ENCODE peak calls at places on chromosomes 2 and 18, in six cellular contexts. B is HCT116, K is K562, J is GM23338, U is HL-60, L is GM12878. V is an unnamed sample. For H3K27me3, the result is how much of the 10 kb centered on the place peaks cover.

GRCh38 chr2:122808286-122808969 is 1053.0 kb downstream of the TSN start:
- DNase-seq in B (no peak), K (no peak), J (no peak), U (no peak), L (no peak), V (no peak)

GRCh38 chr2:197835293-197835692 is 30.9 kb downstream of the PLCL1 start:
- DNase-seq in B (no peak), K (no peak), J (no peak), U (no peak), L (no peak), V (no peak)

GRCh38 chr2:234025475-234025874 is 25.0 kb upstream of the SPP2 start:
- DNase-seq in B (no peak), K (no peak), J (no peak), U (peak), L (peak), V (no peak)

GRCh38 chr2:19801367-19802087 is 100.3 kb downstream of the TTC32 start:
- DNase-seq in B (peak), K (no peak), J (no peak), U (no peak), L (no peak), V (peak)

GRCh38 chr2:111119847-111120252 is 864 bp upstream of the BCL2L11 start:
- DNase-seq in B (no peak), K (no peak), J (no peak), U (no peak), L (no peak), V (no peak)

GRCh38 chr2:152238021-152238420 is 62.5 kb upstream of the STAM2 start:
- DNase-seq in B (no peak), K (no peak), J (no peak), U (no peak), L (no peak), V (no peak)

GRCh38 chr2:226304308-226304707 is 495.3 kb downstream of the IRS1 start:
- DNase-seq in B (no peak), K (no peak), J (no peak), U (no peak), L (no peak), V (no peak)

GRCh38 chr2:172674034-172674967 is 61.3 kb upstream of the RAPGEF4 start:
- DNase-seq in B (no peak), K (peak), J (peak), U (no peak), L (no peak), V (no peak)

GRCh38 chr2:127426501-127427354 is 8.5 kb downstream of the PROC start:
- DNase-seq in B (no peak), K (no peak), J (no peak), U (no peak), L (no peak), V (no peak)

GRCh38 chr2:12769492-12770105 is 52.9 kb downstream of the TRIB2 start:
- DNase-seq in B (no peak), K (no peak), J (peak), U (peak), L (no peak), V (no peak)

GRCh38 chr2:196268538-196269338 is 97.4 kb upstream of the STK17B start:
- DNase-seq in B (no peak), K (no peak), J (no peak), U (peak), L (no peak), V (no peak)

GRCh38 chr2:183250061-183250460 is 125.8 kb downstream of the NUP35 start:
- DNase-seq in B (no peak), K (no peak), J (no peak), U (no peak), L (no peak), V (no peak)

GRCh38 chr2:19746611-19747309 is 155.0 kb downstream of the TTC32 start:
- DNase-seq in B (no peak), K (peak), J (peak), U (no peak), L (no peak), V (no peak)

GRCh38 chr18:70128271-70128670 is 77.2 kb downstream of the RTTN start:
- DNase-seq in B (no peak), K (no peak), J (no peak), U (no peak), L (no peak), V (no peak)

GRCh38 chr2:7619203-7619602 is 702.0 kb downstream of the RNF144A start:
- DNase-seq in B (no peak), K (no peak), J (no peak), U (no peak), L (no peak), V (no peak)

GRCh38 chr2:236338495-236339184 is 74.4 kb upstream of the ASB18 start:
- DNase-seq in B (no peak), K (no peak), J (peak), U (peak), L (no peak), V (no peak)

GRCh38 chr18:55543130-55543704 is 44.8 kb downstream of the TCF4 start:
- DNase-seq in B (no peak), K (peak), J (no peak), U (no peak), L (no peak), V (no peak)

GRCh38 chr2:68715353-68716041 is 19.1 kb upstream of the ARHGAP25 start:
- DNase-seq in B (peak), K (peak), J (peak), U (peak), L (peak), V (peak)

GRCh38 chr2:151946856-151947523 is 118.8 kb upstream of the ARL5A start:
- DNase-seq in B (peak), K (peak), J (peak), U (peak), L (no peak), V (no peak)

GRCh38 chr2:201779996-201780673 is 598 bp downstream of the ALS2 start:
- DNase-seq in B (no peak), K (peak), J (peak), U (no peak), L (no peak), V (peak)

GRCh38 chr2:100321181-100321880 is 970 bp downstream of the LONRF2 start:
- DNase-seq in B (no peak), K (peak), J (peak), U (no peak), L (no peak), V (no peak)
- H3K27me3 ChIP-seq in B (under half), K (under half), J (half or more), U (under half), L (under half), V (under half)

DNA sequence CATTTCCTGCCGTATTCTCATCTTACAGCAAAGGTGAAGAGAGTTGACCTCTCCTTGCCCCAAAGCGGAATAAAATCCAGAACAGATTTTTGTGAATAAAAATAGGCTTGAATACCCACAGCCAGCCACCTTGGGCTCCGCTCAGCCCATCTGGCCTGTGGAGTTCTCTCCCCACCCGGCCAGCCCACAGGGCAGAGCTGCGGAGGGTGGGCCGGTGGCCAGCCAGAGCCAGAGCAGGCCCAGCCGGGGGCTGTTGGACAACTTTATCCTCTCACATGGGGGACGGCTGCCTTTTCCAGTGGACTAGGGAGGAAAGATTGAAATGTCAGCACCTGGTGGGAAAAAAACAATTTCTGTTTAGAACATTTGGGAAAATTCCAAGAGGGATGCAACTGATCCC is 85.7 kb downstream of the APOB start:
- DNase-seq in B (no peak), K (no peak), J (no peak), U (no peak), L (no peak), V (no peak)
- TF ChIP-seq REST in B (no peak), K (no peak), J (no peak), U (no peak), L (no peak), V (no peak)

DNA sequence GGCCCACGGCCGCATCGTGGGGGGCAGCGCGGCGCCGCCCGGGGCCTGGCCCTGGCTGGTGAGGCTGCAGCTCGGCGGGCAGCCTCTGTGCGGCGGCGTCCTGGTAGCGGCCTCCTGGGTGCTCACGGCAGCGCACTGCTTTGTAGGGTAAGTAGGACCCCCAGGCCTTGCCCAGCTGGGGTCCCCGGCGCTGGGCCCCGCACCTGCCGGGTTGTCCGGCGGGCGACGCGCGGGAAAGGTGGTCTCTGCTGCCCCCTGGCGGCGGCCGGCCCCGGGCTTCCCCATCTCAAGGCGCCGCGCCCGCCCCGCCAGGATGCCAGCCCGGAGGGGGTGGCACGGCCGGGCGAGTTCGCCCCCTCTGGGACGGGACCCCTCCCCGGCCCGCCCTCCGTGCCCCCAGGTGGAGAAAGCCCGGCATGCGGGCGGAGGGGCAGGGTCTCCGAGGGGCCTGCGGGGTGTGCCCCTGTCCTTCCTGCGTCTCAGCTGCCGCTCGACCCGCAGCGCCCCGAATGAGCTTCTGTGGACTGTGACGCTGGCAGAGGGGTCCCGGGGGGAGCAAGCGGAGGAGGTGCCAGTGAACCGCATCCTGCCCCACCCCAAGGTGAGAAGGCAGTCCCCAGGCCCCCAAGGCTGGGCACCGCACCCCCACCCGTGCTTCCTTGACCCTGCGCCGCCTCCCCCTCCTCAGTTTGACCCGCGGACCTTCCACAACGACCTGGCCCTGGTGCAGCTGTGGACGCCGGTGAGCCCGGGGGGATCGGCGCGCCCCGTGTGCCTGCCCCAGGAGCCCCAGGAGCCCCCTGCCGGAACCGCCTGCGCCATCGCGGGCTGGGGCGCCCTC is 2.0 kb downstream of the PRSS56 start:
- DNase-seq in B (no peak), K (peak), J (peak), U (peak), L (no peak), V (no peak)
- H3K27me3 ChIP-seq in B (under half), K (under half), J (under half), U (under half), L (under half), V (under half)

GRCh38 chr2:34291076-34291475 is 692.0 kb upstream of the FAM98A start:
- DNase-seq in B (no peak), K (no peak), J (no peak), U (no peak), L (peak), V (no peak)
- TF ChIP-seq REST in B (no peak), K (no peak), J (no peak), U (no peak), L (no peak), V (no peak)

GRCh38 chr2:200617089-200618050 is 31.6 kb downstream of the AOX1 start:
- DNase-seq in B (no peak), K (no peak), J (no peak), U (no peak), L (no peak), V (no peak)

GRCh38 chr2:200619275-200619674 is 33.5 kb downstream of the AOX1 start:
- DNase-seq in B (no peak), K (no peak), J (no peak), U (no peak), L (no peak), V (no peak)

GRCh38 chr2:200616656-200617055 is 30.8 kb downstream of the AOX1 start:
- DNase-seq in B (no peak), K (no peak), J (no peak), U (no peak), L (no peak), V (no peak)

GRCh38 chr2:200618051-200618419 is 32.2 kb downstream of the AOX1 start:
- DNase-seq in B (no peak), K (no peak), J (no peak), U (no peak), L (no peak), V (no peak)

GRCh38 chr2:200618590-200619021 is 32.8 kb downstream of the AOX1 start:
- DNase-seq in B (no peak), K (peak), J (no peak), U (peak), L (no peak), V (no peak)
- H3K27me3 ChIP-seq in B (under half), K (under half), J (under half), U (under half), L (under half), V (under half)

GRCh38 chr2:31241625-31242270 is 7.8 kb downstream of the EHD3 start:
- DNase-seq in B (no peak), K (no peak), J (no peak), U (no peak), L (no peak), V (no peak)
- TF ChIP-seq REST in B (no peak), K (no peak), J (no peak), U (no peak), L (no peak), V (no peak)

GRCh38 chr18:57437782-57438668 is 2.9 kb downstream of the ONECUT2 start:
- DNase-seq in B (peak), K (no peak), J (peak), U (peak), L (no peak), V (no peak)
- H3K27me3 ChIP-seq in B (under half), K (under half), J (half or more), U (half or more), L (under half), V (under half)

DNA sequence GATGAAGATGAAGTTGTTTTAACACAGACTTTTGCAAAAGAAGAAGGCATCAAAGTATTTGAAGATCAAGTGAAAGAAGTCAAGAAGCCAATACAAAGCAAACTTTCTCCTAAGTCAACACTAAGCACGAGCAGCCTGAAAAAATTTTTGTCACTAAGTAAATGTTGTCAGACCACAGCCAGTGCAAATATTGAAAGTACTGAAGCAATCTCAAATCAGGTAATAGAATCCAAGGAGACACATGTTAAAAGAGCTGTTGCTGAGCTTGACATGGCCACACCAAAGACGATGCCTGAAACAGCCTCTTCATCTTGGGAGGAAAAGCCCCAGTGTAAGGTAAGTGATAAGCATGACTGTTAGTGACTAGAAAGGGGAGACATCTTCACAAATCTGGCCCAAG is 75.1 kb downstream of the FSIP2 start:
- DNase-seq in B (no peak), K (no peak), J (no peak), U (no peak), L (no peak), V (no peak)
- TF ChIP-seq REST in B (no peak), K (no peak), J (no peak), U (no peak), L (no peak), V (no peak)

GRCh38 chr2:176118606-176119370 is 2.2 kb downstream of the HOXD10 start:
- DNase-seq in B (peak), K (peak), J (peak), U (no peak), L (no peak), V (no peak)
- H3K27me3 ChIP-seq in B (under half), K (half or more), J (half or more), U (half or more), L (under half), V (under half)

V was measured in Panc1.